ENCODE peak calls at places on chromosome 4, in four cellular contexts. Q is AG09309; X is CD8-positive, alpha-beta memory T cell; O is NCI-H2029 treated with DMSO at 0.1 percent for 48 hours. W is an unnamed sample.

GRCh38 chr4:182504440-182504839 is 261.2 kb downstream of the TENM3 start:
- DNase-seq in O (no peak), X (no peak), Q (no peak), W (no peak)

GRCh38 chr4:64497526-64497925 is 88.3 kb upstream of the TECRL start:
- DNase-seq in O (no peak), Q (no peak), X (no peak), W (peak)

GRCh38 chr4:7348946-7349900 is 85.5 kb downstream of the PSAPL1 start:
- DNase-seq in Q (no peak), X (no peak), O (no peak), W (no peak)

GRCh38 chr4:67393699-67394281 is 151.5 kb downstream of the CENPC start:
- DNase-seq in X (peak), Q (peak), O (peak), W (peak)

GRCh38 chr4:175470141-175470540 is 341.9 kb downstream of the GPM6A start:
- DNase-seq in X (no peak), O (no peak), Q (peak), W (peak)

GRCh38 chr4:156773648-156774357 is 197.8 kb downstream of the PDGFC start:
- DNase-seq in Q (no peak), X (no peak), O (no peak), W (no peak)

GRCh38 chr4:23945521-23946017 is 55.7 kb upstream of the PPARGC1A start:
- DNase-seq in Q (peak), O (no peak), X (no peak), W (peak)

GRCh38 chr4:6854098-6854744 is 55.4 kb upstream of the TBC1D14 start:
- DNase-seq in O (peak), X (no peak), Q (no peak), W (no peak)

GRCh38 chr4:71074452-71075299 is 81.2 kb downstream of the DCK start:
- DNase-seq in X (no peak), Q (peak), O (no peak), W (no peak)

GRCh38 chr4:52657630-52658501 is 1.2 kb downstream of the USP46 start:
- DNase-seq in O (no peak), X (no peak), Q (no peak), W (peak)

GRCh38 chr4:110982486-110982885 is 359.6 kb upstream of the PITX2 start:
- DNase-seq in Q (peak), O (no peak), X (no peak), W (no peak)

GRCh38 chr4:180827193-180827592 is 1416.0 kb upstream of the TENM3 start:
- DNase-seq in Q (peak), O (peak), X (no peak), W (peak)

GRCh38 chr4:8191136-8191747 is 7.8 kb upstream of the SH3TC1 start:
- DNase-seq in X (no peak), O (no peak), Q (no peak), W (peak)

GRCh38 chr4:177008071-177008835 is 215.5 kb upstream of the VEGFC start:
- DNase-seq in Q (no peak), O (no peak), X (no peak), W (peak)

GRCh38 chr4:53644607-53645006 is 53.3 kb upstream of the LNX1 start:
- DNase-seq in Q (no peak), O (peak), X (no peak), W (no peak)

GRCh38 chr4:186920486-186920885 is 196.8 kb upstream of the FAT1 start:
- DNase-seq in O (no peak), Q (no peak), X (no peak), W (peak)

GRCh38 chr4:138910201-138910913 is 105.2 kb upstream of the NOCT start:
- DNase-seq in O (peak), Q (no peak), X (no peak), W (peak)

GRCh38 chr4:48779095-48779997 is 733 bp downstream of the FRYL start:
- DNase-seq in Q (no peak), O (no peak), X (peak), W (peak)

GRCh38 chr4:177367336-177367735 is 57.7 kb downstream of the NEIL3 start:
- DNase-seq in O (no peak), Q (peak), X (peak), W (peak)

GRCh38 chr4:158624889-158625478 is 46.7 kb downstream of the C4orf46 start:
- DNase-seq in O (peak), Q (peak), X (no peak), W (peak)

GRCh38 chr4:13348216-13348615 is 135.9 kb downstream of the RAB28 start:
- DNase-seq in Q (no peak), X (no peak), O (no peak), W (no peak)

GRCh38 chr4:10023806-10024205 is 2.5 kb upstream of the SLC2A9 start:
- DNase-seq in X (no peak), Q (no peak), O (no peak), W (peak)

W was measured in fibroblast of pulmonary artery.